ENCODE peak calls at places on chromosomes 16 and 17, in six cellular contexts. U is ovary; K is cardiac muscle cell; I is CD4-positive, CD25-positive, alpha-beta regulatory T cell; G is OCI-LY7; H is adrenal gland. F is an unnamed sample.

GRCh38 chr16:19872179-19872863 is 12.3 kb downstream of the GPRC5B start:
- DNase-seq in H (no peak), U (no peak), G (no peak), I (no peak), K (no peak), F (no peak)

GRCh38 chr16:29962344-29962994 is 590 bp downstream of the TMEM219 start:
- DNase-seq in U (no peak), I (no peak), H (peak; percentile 31), K (peak; percentile 66), G (no peak), F (no peak)

GRCh38 chr17:60142872-60143499 is 6.8 kb upstream of the CA4 start:
- DNase-seq in K (peak; percentile 92), G (peak; percentile 87), H (peak; percentile 91), I (peak; percentile 48), U (peak; percentile 65), F (peak; percentile 94)

GRCh38 chr17:71486171-71486740 is 634.6 kb upstream of the SOX9 start:
- DNase-seq in U (no peak), K (no peak), I (no peak), G (no peak), H (no peak), F (no peak)

GRCh38 chr17:83050651-83051422 is 28.6 kb upstream of the METRNL start:
- DNase-seq in H (no peak), K (no peak), G (no peak), I (no peak), U (no peak), F (no peak)

GRCh38 chr16:75099738-75100615 is 16.6 kb downstream of the LDHD start:
- DNase-seq in G (peak; percentile 42), U (no peak), K (no peak), I (peak; percentile 20), H (no peak), F (no peak)

GRCh38 chr17:76537288-76537577 is 276 bp downstream of the CYGB start:
- DNase-seq in H (no peak), G (no peak), U (peak; percentile 61), I (no peak), K (peak; percentile 61), F (no peak)

GRCh38 chr17:39376434-39376833 is 25.0 kb downstream of the FBXL20 start:
- DNase-seq in G (peak; percentile 22), H (no peak), K (no peak), I (no peak), U (no peak), F (no peak)

GRCh38 chr17:64020068-64020766 is at the start of gene ICAM2:
- DNase-seq in K (no peak), I (peak; percentile 91), H (peak; percentile 13), G (peak; percentile 91), U (peak; percentile 57), F (no peak)

GRCh38 chr16:73205153-73205549 is 157.2 kb upstream of the ZFHX3 start:
- DNase-seq in H (no peak), I (no peak), K (no peak), G (no peak), U (no peak), F (no peak)
- H3K4me3 ChIP-seq in H (no peak overlapping the region), I (no peak overlapping the region), K (no peak overlapping the region), G (no peak overlapping the region), U (no peak overlapping the region), F (no peak overlapping the region)

DNA sequence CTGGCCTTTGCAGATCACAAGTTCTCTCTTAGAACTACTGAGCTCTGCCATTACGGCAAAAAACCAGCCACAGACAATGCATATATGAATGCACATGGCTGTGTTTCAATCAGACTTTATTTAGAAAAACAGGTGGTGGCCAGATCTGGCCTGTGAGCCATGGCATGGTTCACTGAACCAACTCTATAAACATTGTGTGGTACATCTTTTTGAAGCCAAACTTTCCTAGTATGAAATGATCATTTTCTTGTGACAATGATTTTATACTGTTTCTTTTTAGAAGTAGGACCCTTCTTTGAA is 65.9 kb upstream of the AMZ2 start:
- DNase-seq in I (no peak), G (peak; percentile 96), K (no peak), H (no peak), U (no peak), F (no peak)
- H3K27ac ChIP-seq in I (peak overlapping the region; percentile 47), G (peak overlapping the region; percentile 90), K (no peak overlapping the region), H (no peak overlapping the region), U (no peak overlapping the region), F (no peak overlapping the region)

GRCh38 chr16:25030420-25031131 is 15.4 kb upstream of the ARHGAP17 start:
- DNase-seq in G (peak; percentile 77), I (no peak), K (no peak), H (no peak), U (no peak), F (no peak)
- H3K4me3 ChIP-seq in G (peak overlapping the region; percentile 61), I (peak overlapping the region; percentile 99), K (no peak overlapping the region), H (peak overlapping the region; percentile 47), U (no peak overlapping the region), F (peak overlapping the region; percentile 30)

DNA sequence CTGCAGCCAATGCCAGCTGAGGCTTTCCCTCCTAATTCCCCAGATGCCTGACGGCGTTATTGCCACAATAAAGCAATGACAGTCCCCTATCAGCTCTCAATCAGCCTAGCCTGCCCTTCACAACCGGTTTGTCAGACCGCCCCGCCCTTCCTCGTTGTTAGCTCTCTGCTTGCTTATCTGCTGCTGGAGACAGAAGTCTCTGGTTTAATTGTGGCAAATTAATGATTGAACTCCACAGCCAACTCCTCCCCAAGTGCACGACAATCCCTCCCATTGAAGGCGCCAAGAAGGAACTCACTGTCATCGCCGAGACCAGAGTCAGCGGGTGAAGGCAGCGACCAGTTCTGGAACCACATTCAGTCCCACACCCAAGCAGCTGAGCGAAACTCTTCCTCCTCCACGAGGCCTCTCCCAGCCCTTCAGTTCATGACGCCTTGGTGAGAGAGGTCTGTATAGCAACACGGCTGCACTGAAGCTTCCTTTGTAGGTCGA is 474.4 kb downstream of the SLC39A11 start:
- DNase-seq in G (no peak), H (no peak), K (peak; percentile 28), I (no peak), U (no peak), F (peak; percentile 16)
- H3K27ac ChIP-seq in G (no peak overlapping the region), H (no peak overlapping the region), K (no peak overlapping the region), I (no peak overlapping the region), U (no peak overlapping the region), F (no peak overlapping the region)

GRCh38 chr17:2797226-2797625 is 988 bp downstream of the RAP1GAP2 start:
- DNase-seq in H (no peak), U (no peak), K (no peak), G (no peak), I (no peak), F (no peak)
- H3K4me3 ChIP-seq in H (no peak overlapping the region), U (no peak overlapping the region), K (no peak overlapping the region), G (no peak overlapping the region), I (peak overlapping the region; percentile 84), F (no peak overlapping the region)

GRCh38 chr17:61250335-61250890 is 149.2 kb upstream of the TBX2 start:
- DNase-seq in K (peak; percentile 45), G (no peak), U (no peak), I (no peak), H (no peak), F (no peak)
- H3K27ac ChIP-seq in K (no peak overlapping the region), G (no peak overlapping the region), U (no peak overlapping the region), I (no peak overlapping the region), H (peak overlapping the region; percentile 60), F (no peak overlapping the region)

GRCh38 chr17:28045304-28045703 is 2.8 kb downstream of the NLK start:
- DNase-seq in H (no peak), G (peak; percentile 34), I (no peak), U (no peak), K (no peak), F (no peak)
- H3K4me3 ChIP-seq in H (peak overlapping the region; percentile 3), G (peak overlapping the region; percentile 87), I (peak overlapping the region; percentile 48), U (no peak overlapping the region), K (no peak overlapping the region), F (peak overlapping the region; percentile 14)

GRCh38 chr16:4767872-4768548 is 1.0 kb upstream of the ZNF500 start:
- DNase-seq in K (peak; percentile 26), H (peak; percentile 59), U (peak; percentile 45), I (no peak), G (peak; percentile 41), F (no peak)

GRCh38 chr16:4768549-4769305 is 1.8 kb upstream of the ZNF500 start:
- DNase-seq in I (peak; percentile 80), H (peak; percentile 97), G (peak; percentile 91), K (peak; percentile 96), U (peak; percentile 98), F (peak; percentile 98)

GRCh38 chr16:4766875-4767628 is at the start of gene ZNF500:
- DNase-seq in I (peak; percentile 91), H (peak; percentile 98), G (peak; percentile 96), K (peak; percentile 97), U (peak; percentile 98), F (peak; percentile 99)

GRCh38 chr16:4771646-4772045 is 4.7 kb upstream of the ZNF500 start:
- DNase-seq in K (no peak), G (no peak), U (no peak), I (no peak), H (no peak), F (no peak)

GRCh38 chr16:4769306-4769638 is 2.3 kb upstream of the ZNF500 start:
- DNase-seq in I (no peak), G (no peak), U (no peak), K (no peak), H (no peak), F (no peak)
- H3K27ac ChIP-seq in I (peak overlapping the region; percentile 5), G (peak overlapping the region; percentile 68), U (no peak overlapping the region), K (peak overlapping the region; percentile 2), H (no peak overlapping the region), F (no peak overlapping the region)

F was measured in neural progenitor cell.